ENCODE peak calls at places on chromosomes 13 and 19, in five cellular contexts. H, R, D, P and J are unnamed samples. For H3K27me3, the result is how much of the 10 kb centered on the place peaks cover.

GRCh38 chr13:27125357-27126282 is 46.0 kb downstream of the USP12 start:
- DNase-seq in H (no peak), R (no peak), D (no peak), P (no peak), J (no peak)

GRCh38 chr19:17404015-17404414 is 1.4 kb downstream of the BST2 start:
- DNase-seq in H (no peak), R (no peak), D (no peak), P (no peak), J (no peak)

GRCh38 chr13:67273001-67273400 is 42.9 kb upstream of the PCDH9 start:
- DNase-seq in H (no peak), R (no peak), D (no peak), P (no peak), J (peak)

GRCh38 chr19:41871573-41872383 is 5.3 kb upstream of the CD79A start:
- DNase-seq in H (peak), R (no peak), D (no peak), P (no peak), J (peak)

GRCh38 chr13:113981201-113981605 is 7.3 kb upstream of the C13orf46 start:
- DNase-seq in H (no peak), R (no peak), D (peak), P (peak), J (no peak)

GRCh38 chr19:53132231-53132991 is at the start of gene ZNF415:
- DNase-seq in H (peak), R (peak), D (peak), P (peak), J (peak)

GRCh38 chr13:91313581-91313980 is 33.9 kb upstream of the MIR17HG start:
- DNase-seq in H (no peak), R (no peak), D (no peak), P (no peak), J (no peak)

GRCh38 chr19:41351339-41352245 is 2.1 kb downstream of the TGFB1 start:
- DNase-seq in H (peak), R (peak), D (no peak), P (peak), J (peak)

GRCh38 chr19:21947775-21948174 is 63.0 kb downstream of the ZNF208 start:
- DNase-seq in H (no peak), R (no peak), D (no peak), P (no peak), J (peak)

GRCh38 chr19:7197169-7197759 is 97.0 kb downstream of the INSR start:
- DNase-seq in H (peak), R (peak), D (peak), P (peak), J (peak)

GRCh38 chr19:10565028-10565566 is 713 bp downstream of the KRI1 start:
- DNase-seq in H (peak), R (peak), D (no peak), P (no peak), J (peak)

GRCh38 chr19:19595171-19595701 is 23.3 kb downstream of the PBX4 start:
- DNase-seq in H (no peak), R (no peak), D (peak), P (peak), J (no peak)

GRCh38 chr13:92074658-92075057 is 676.2 kb downstream of the GPC5 start:
- DNase-seq in H (no peak), R (no peak), D (no peak), P (no peak), J (peak)

GRCh38 chr19:49696865-49697264 is 5.9 kb downstream of the CPT1C start:
- DNase-seq in H (no peak), R (no peak), D (no peak), P (no peak), J (no peak)

GRCh38 chr19:33389574-33390119 is 16.1 kb downstream of the CEBPG start:
- DNase-seq in H (no peak), R (no peak), D (no peak), P (no peak), J (no peak)

GRCh38 chr13:113785051-113786010 is 26.3 kb downstream of the TMEM255B start:
- DNase-seq in H (no peak), R (no peak), D (no peak), P (no peak), J (peak)

GRCh38 chr19:29971648-29972047 is 29.6 kb downstream of the URI1 start:
- DNase-seq in H (no peak), R (no peak), D (no peak), P (no peak), J (no peak)

GRCh38 chr19:4319067-4319718 is 14.8 kb downstream of the FSD1 start:
- DNase-seq in H (no peak), R (no peak), D (no peak), P (no peak), J (no peak)

GRCh38 chr13:50428183-50428877 is 413.1 kb downstream of the KCNRG start:
- DNase-seq in H (no peak), R (no peak), D (no peak), P (no peak), J (no peak)

GRCh38 chr13:42656136-42656535 is 82.2 kb downstream of the TNFSF11 start:
- DNase-seq in H (no peak), R (no peak), D (no peak), P (no peak), J (peak)

GRCh38 chr19:45782820-45783785 is 813 bp upstream of the DMPK start:
- DNase-seq in H (no peak), R (peak), D (peak), P (no peak), J (peak)

GRCh38 chr13:27533155-27533643 is 82.8 kb upstream of the MTIF3 start:
- DNase-seq in H (peak), R (peak), D (peak), P (peak), J (peak)

GRCh38 chr13:46622918-46623256 is 69.9 kb downstream of the LRCH1 start:
- DNase-seq in H (no peak), R (peak), D (peak), P (no peak), J (no peak)

DNA sequence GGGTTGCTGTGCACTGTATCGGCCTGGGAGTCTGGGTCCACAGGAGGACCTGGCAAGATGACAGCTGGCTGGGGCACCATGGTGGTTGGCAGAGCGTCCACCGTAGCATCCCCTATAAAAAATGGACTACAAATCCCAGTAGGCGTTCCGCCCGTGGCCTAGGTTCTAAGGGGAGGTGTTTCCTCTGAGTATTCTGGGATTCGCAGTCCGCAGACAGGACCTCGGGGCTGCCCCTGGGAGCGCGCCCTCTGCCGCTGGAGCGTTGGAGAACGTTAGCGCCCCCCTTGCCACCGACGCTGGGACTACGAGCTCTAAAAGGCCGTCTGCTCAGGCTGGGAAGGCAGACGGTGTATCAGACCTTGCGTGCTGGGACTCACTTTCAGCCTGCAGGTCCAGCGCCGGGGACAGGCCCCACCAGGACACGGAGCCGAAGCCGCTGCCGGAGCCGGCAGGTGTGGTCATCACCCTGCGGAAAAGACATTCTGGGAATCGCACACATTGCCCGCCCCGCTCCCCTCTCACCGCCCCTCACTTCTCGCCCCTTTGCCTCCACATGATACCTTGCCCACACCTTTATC is 372 bp downstream of the DNAAF3 start:
- DNase-seq in H (peak), R (no peak), D (no peak), P (peak), J (peak)
- TF ChIP-seq CTCF in H (no peak), R (no peak), D (peak), P (no peak), J (peak)

GRCh38 chr19:55258828-55259539 is at the start of gene PPP6R1:
- DNase-seq in H (peak), R (peak), D (peak), P (peak), J (peak)
- H3K27ac ChIP-seq in H (peak), R (peak), D (peak), P (peak), J (peak)

DNA sequence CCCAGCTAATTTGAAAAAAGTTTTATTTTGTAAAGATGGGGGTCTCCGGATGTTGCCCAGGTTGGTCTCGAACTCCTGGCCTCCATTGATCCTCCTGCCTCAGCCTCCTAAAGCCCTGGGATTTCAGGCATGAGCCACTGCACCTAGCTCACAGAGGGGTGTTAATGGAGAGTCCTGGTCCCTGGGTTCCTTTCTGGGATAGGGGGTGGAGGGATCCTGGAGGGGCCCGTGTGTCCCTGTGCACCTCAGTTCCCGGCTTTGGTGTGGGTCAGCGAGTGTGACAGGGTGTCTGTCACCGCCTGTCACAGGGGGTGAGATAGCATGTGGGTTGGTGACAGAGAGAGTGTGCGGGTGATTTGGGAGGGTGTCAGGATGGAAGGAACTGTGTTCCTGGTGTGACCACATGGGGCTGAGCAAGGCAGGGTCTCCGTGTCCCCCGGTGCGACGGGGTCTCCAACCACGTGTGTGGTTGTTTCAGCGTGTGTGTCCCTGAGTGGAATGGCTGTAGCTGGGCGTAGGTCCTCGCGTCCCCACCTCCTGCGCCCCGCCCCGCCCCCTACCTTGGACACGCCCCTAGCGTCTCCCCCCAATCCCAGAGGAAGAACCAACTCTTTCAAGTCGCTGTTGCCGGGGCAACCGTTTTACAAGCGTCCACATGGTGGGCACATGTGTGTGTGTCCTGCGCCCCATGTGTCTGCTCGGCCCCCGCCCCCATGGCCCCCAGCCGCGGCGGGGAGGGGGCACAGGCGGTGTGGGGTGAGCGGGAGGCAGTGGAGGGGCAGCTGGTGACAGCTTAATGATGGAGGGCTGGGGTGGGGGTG is 2.9 kb upstream of the NRTN start:
- DNase-seq in H (no peak), R (no peak), D (no peak), P (no peak), J (peak)
- H3K27me3 ChIP-seq in H (under half), R (under half), D (under half), P (under half), J (under half)

GRCh38 chr13:60370343-60370742 is 26.7 kb upstream of the TDRD3 start:
- DNase-seq in H (no peak), R (no peak), D (no peak), P (no peak), J (no peak)

GRCh38 chr13:60363288-60363687 is 33.7 kb upstream of the TDRD3 start:
- DNase-seq in H (no peak), R (no peak), D (no peak), P (no peak), J (no peak)

GRCh38 chr13:60372141-60372540 is 24.9 kb upstream of the TDRD3 start:
- DNase-seq in H (no peak), R (no peak), D (no peak), P (no peak), J (no peak)

DNA sequence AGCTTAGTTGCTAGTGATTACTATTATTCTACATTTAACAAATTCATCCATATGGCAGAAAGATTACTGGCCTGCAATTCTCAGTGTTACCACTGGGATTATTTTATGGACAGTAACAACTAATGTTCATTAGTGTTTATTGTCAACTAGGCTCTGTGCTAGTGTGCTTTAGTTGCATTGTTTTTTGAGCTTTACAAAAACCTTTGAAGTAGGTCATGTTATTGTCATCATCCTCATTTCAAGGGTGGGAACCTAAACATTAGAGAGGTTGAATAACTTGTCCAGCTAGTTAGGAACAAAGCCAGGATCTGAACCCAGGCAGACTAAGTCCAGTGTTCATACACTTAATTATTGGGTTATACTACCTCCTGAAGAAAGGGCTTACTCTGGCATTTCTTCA is 27.8 kb upstream of the TDRD3 start:
- DNase-seq in H (no peak), R (no peak), D (no peak), P (no peak), J (no peak)
- TF ChIP-seq CTCF in H (peak), R (no peak), D (no peak), P (no peak), J (peak)

DNA sequence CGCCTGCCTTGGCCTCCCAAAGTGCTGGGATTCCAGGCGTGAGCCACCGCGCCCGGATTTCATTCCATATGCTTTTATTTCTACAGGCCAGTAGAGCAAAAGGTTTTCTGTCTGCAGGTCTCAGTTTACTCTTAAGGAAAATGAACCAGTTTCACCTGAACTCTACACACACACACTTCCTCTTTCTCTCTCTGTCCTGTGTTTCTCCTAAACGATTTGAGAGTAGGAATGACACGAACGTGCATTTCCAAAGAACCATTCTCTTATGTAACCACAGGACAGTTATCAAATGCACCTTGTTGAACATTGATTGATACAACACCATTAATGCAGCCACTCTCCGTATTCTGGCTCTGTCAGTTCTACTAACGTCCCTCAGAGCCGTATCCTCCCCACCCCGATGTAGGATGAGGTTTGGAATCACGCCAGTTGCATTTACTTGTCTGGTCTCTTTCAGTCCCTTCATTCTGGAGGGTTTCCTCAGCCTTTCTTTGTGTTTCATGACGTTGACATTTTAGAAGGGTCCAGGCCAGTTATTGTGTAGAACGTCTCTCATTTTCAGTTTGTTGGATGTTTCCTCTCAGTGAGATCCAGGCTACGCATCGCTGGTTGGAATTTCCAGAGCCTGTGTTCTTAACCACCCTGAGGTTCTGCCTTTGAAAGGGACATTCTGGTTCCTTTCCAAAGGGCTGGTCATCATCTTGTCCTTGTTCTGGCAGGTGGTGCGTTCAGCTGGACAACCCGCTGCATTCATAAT is 36.0 kb downstream of the BICRA start:
- DNase-seq in H (no peak), R (no peak), D (no peak), P (no peak), J (no peak)
- H3K27ac ChIP-seq in H (no peak), R (no peak), D (peak), P (no peak), J (peak)

DNA sequence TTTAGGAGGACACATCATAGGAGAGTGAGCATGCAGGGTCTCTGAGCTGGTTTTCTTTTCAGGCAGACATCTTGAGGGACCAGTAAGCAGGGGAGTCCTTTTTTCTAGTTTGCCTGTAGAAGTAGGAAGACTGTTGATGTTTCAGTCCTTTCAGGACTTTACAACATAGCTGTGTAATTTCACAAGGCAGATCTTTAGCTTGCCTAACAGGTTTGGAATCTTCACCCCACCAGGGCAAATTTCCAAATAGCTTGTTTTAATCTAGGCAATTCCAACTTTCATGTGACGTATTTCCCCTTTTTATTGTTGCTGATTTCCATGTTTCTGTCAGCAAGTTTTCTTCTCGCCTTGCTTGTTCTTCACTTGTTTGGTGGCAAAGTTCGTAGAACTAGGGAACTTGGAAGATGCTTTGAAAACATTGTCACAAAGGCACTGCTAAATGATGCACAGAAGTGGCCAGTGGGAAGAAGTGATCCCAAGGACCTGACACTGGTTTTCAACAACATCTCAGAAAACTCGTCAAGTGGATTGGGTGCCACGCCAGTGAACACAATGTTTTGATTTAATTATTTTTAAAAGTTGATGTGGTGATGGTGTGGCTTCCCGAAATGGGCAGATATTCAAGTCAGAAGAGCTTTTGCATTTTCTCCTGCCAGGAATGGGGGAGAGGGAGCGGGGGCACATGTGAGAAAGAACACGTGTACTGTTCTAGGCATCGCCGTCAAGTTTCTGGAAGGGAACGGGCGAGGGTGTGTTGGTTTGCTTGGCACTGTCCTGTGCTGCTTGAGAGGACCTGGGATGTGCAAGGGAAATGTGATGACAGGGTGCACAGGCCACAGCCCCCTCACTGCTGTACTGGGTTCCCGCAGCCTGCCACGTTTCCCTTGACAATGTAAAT is 418.6 kb downstream of the OXGR1 start:
- DNase-seq in H (no peak), R (no peak), D (no peak), P (no peak), J (peak)
- H3K27me3 ChIP-seq in H (under half), R (under half), D (under half), P (under half), J (under half)

DNA sequence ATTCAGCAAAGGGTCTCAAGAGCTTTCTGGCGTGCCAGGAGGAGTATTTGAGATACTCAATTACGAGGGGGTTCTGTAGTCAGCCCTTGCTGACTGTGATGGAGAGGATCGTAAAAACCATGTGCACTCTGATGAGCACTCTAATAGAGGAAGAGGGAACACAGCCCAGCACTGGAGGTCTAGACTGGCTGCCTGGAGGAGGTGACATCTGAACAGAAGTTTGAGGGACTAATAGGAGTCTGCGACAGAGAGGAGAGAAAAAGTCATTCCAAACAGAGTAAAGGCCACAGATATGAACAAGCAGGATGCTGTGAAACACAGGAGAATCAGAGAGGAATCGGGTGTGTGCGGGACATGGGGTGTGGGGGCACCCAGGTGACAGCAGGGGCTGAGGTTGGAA is 79.4 kb downstream of the DPF1 start:
- DNase-seq in H (no peak), R (no peak), D (no peak), P (no peak), J (no peak)
- TF ChIP-seq CTCF in H (no peak), R (no peak), D (no peak), P (no peak), J (no peak)

DNA sequence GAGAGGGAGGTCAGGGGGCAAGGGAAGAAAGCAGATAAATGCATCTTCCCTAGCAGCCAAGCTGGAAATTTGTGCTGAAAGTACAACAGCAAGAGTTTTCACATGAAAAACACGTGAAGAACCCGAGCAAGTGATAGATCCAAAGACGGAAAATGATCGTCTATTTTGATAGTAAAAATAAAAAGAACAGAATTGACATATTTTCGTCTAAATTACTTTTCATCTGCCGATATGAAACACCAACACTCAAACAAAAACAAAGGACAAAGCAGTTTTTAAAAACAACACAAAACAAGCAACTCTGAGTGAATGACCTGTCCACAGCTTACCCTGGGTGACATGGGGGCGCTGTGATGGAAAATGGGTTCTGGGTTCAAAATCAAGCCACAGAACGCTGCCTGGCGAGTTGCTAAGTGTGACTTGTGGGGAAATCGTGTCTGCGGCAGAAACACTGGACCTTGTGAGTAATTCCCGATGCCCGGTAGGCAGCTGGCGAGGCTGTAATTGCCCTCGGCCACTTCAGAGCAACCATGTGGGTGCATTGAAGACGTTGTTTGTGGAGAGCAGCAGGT is 7.3 kb downstream of the SOX1 start:
- DNase-seq in H (no peak), R (no peak), D (no peak), P (no peak), J (no peak)
- H3K27ac ChIP-seq in H (no peak), R (no peak), D (no peak), P (no peak), J (no peak)

GRCh38 chr19:1524206-1524971 is 512 bp downstream of the PLK5 start:
- DNase-seq in H (no peak), R (no peak), D (no peak), P (no peak), J (no peak)
- H3K27me3 ChIP-seq in H (under half), R (under half), D (under half), P (under half), J (half or more)